ENCODE peak calls at places on chromosome 21, in five cellular contexts. One of them, this sample, is unnamed. For H3K9me3, the result is how much of the 10 kb centered on the place peaks cover.

GRCh38 chr21:27189870-27190269 is 223.0 kb upstream of the ADAMTS5 start:
- DNase-seq in tibial artery: no peak
- DNase-seq in CD4-positive, alpha-beta T cell: no peak
- DNase-seq in CD8-positive, alpha-beta memory T cell: no peak
- DNase-seq in IMR-90: no peak
- DNase-seq in this sample: no peak

GRCh38 chr21:36125513-36126121 is 9.3 kb upstream of the CBR3 start:
- DNase-seq in CD8-positive, alpha-beta memory T cell: peak
- DNase-seq in tibial artery: peak
- DNase-seq in CD4-positive, alpha-beta T cell: peak
- DNase-seq in IMR-90: peak
- DNase-seq in this sample: no peak

GRCh38 chr21:30340714-30341573 is 3.5 kb upstream of the KRTAP27-1 start:
- DNase-seq in tibial artery: peak
- DNase-seq in CD8-positive, alpha-beta memory T cell: peak
- DNase-seq in IMR-90: peak
- DNase-seq in CD4-positive, alpha-beta T cell: peak
- DNase-seq in this sample: no peak

GRCh38 chr21:35521293-35521692 is 472.2 kb upstream of the RUNX1 start:
- DNase-seq in IMR-90: no peak
- DNase-seq in tibial artery: no peak
- DNase-seq in CD4-positive, alpha-beta T cell: no peak
- DNase-seq in CD8-positive, alpha-beta memory T cell: no peak
- DNase-seq in this sample: no peak

GRCh38 chr21:28177008-28177603 is 815.6 kb downstream of the LTN1 start:
- DNase-seq in CD4-positive, alpha-beta T cell: no peak
- DNase-seq in CD8-positive, alpha-beta memory T cell: no peak
- DNase-seq in IMR-90: peak
- DNase-seq in tibial artery: no peak
- DNase-seq in this sample: no peak

GRCh38 chr21:42833439-42833815 is 45.9 kb downstream of the WDR4 start:
- DNase-seq in CD4-positive, alpha-beta T cell: peak
- DNase-seq in CD8-positive, alpha-beta memory T cell: peak
- DNase-seq in tibial artery: no peak
- DNase-seq in IMR-90: peak
- DNase-seq in this sample: no peak

GRCh38 chr21:36718951-36719501 is 20.1 kb downstream of the SIM2 start:
- DNase-seq in CD8-positive, alpha-beta memory T cell: no peak
- DNase-seq in CD4-positive, alpha-beta T cell: no peak
- DNase-seq in IMR-90: no peak
- DNase-seq in tibial artery: peak
- DNase-seq in this sample: no peak

GRCh38 chr21:16837319-16837718 is 675.5 kb upstream of the CXADR start:
- DNase-seq in IMR-90: peak
- DNase-seq in tibial artery: no peak
- DNase-seq in CD8-positive, alpha-beta memory T cell: no peak
- DNase-seq in CD4-positive, alpha-beta T cell: no peak
- DNase-seq in this sample: no peak

GRCh38 chr21:37224861-37225260 is 42.3 kb downstream of the VPS26C start:
- DNase-seq in CD8-positive, alpha-beta memory T cell: no peak
- DNase-seq in IMR-90: no peak
- DNase-seq in CD4-positive, alpha-beta T cell: no peak
- DNase-seq in tibial artery: no peak
- DNase-seq in this sample: no peak

GRCh38 chr21:41761211-41762181 is 5.4 kb downstream of the RIPK4 start:
- DNase-seq in CD8-positive, alpha-beta memory T cell: no peak
- DNase-seq in tibial artery: peak
- DNase-seq in CD4-positive, alpha-beta T cell: no peak
- DNase-seq in IMR-90: no peak
- DNase-seq in this sample: no peak

GRCh38 chr21:34034369-34035014 is 38.9 kb upstream of the MRPS6 start:
- DNase-seq in CD4-positive, alpha-beta T cell: no peak
- DNase-seq in CD8-positive, alpha-beta memory T cell: no peak
- DNase-seq in IMR-90: no peak
- DNase-seq in tibial artery: no peak
- DNase-seq in this sample: no peak

GRCh38 chr21:40472026-40472425 is 374.9 kb downstream of the DSCAM start:
- DNase-seq in IMR-90: no peak
- DNase-seq in tibial artery: no peak
- DNase-seq in CD8-positive, alpha-beta memory T cell: no peak
- DNase-seq in CD4-positive, alpha-beta T cell: no peak
- DNase-seq in this sample: no peak

GRCh38 chr21:34072145-34073031 is 990 bp upstream of the MRPS6 start:
- DNase-seq in tibial artery: peak
- DNase-seq in CD8-positive, alpha-beta memory T cell: peak
- DNase-seq in IMR-90: no peak
- DNase-seq in CD4-positive, alpha-beta T cell: no peak
- DNase-seq in this sample: peak

GRCh38 chr21:42358937-42359336 is 7.4 kb downstream of the TFF1 start:
- DNase-seq in CD8-positive, alpha-beta memory T cell: no peak
- DNase-seq in CD4-positive, alpha-beta T cell: no peak
- DNase-seq in tibial artery: no peak
- DNase-seq in IMR-90: no peak
- DNase-seq in this sample: no peak

GRCh38 chr21:35382696-35383095 is 333.6 kb upstream of the RUNX1 start:
- DNase-seq in IMR-90: no peak
- DNase-seq in tibial artery: no peak
- DNase-seq in CD8-positive, alpha-beta memory T cell: no peak
- DNase-seq in CD4-positive, alpha-beta T cell: no peak
- DNase-seq in this sample: no peak

GRCh38 chr21:14215971-14216621 is at the start of gene RBM11:
- DNase-seq in IMR-90: peak
- DNase-seq in tibial artery: peak
- DNase-seq in CD8-positive, alpha-beta memory T cell: peak
- DNase-seq in CD4-positive, alpha-beta T cell: peak
- DNase-seq in this sample: peak

GRCh38 chr21:42580076-42580792 is 66.6 kb downstream of the SLC37A1 start:
- DNase-seq in tibial artery: no peak
- DNase-seq in CD8-positive, alpha-beta memory T cell: no peak
- DNase-seq in CD4-positive, alpha-beta T cell: no peak
- DNase-seq in IMR-90: no peak
- DNase-seq in this sample: no peak

GRCh38 chr21:36135391-36136094 is 664 bp downstream of the CBR3 start:
- DNase-seq in IMR-90: peak
- DNase-seq in CD4-positive, alpha-beta T cell: peak
- DNase-seq in tibial artery: peak
- DNase-seq in CD8-positive, alpha-beta memory T cell: peak
- DNase-seq in this sample: peak

GRCh38 chr21:37435120-37435519 is 68.5 kb downstream of the DYRK1A start:
- DNase-seq in CD8-positive, alpha-beta memory T cell: peak
- DNase-seq in tibial artery: peak
- DNase-seq in IMR-90: peak
- DNase-seq in CD4-positive, alpha-beta T cell: no peak
- DNase-seq in this sample: no peak

GRCh38 chr21:37348664-37349063 is 17.9 kb upstream of the DYRK1A start:
- DNase-seq in CD4-positive, alpha-beta T cell: no peak
- DNase-seq in IMR-90: no peak
- DNase-seq in CD8-positive, alpha-beta memory T cell: no peak
- DNase-seq in tibial artery: no peak
- DNase-seq in this sample: no peak

GRCh38 chr21:41641821-41642368 is 125.0 kb downstream of the RIPK4 start:
- DNase-seq in IMR-90: peak
- DNase-seq in CD4-positive, alpha-beta T cell: no peak
- DNase-seq in CD8-positive, alpha-beta memory T cell: no peak
- DNase-seq in tibial artery: peak
- DNase-seq in this sample: no peak

GRCh38 chr21:42003051-42003461 is 7.1 kb downstream of the ZBTB21 start:
- DNase-seq in CD8-positive, alpha-beta memory T cell: no peak
- DNase-seq in tibial artery: no peak
- DNase-seq in CD4-positive, alpha-beta T cell: no peak
- DNase-seq in IMR-90: peak
- DNase-seq in this sample: no peak

GRCh38 chr21:42112223-42112622 is 41.1 kb downstream of the UMODL1 start:
- DNase-seq in CD8-positive, alpha-beta memory T cell: no peak
- DNase-seq in CD4-positive, alpha-beta T cell: no peak
- DNase-seq in IMR-90: no peak
- DNase-seq in tibial artery: no peak
- DNase-seq in this sample: no peak

GRCh38 chr21:34545079-34545884 is 33.3 kb upstream of the KCNE1 start:
- DNase-seq in CD4-positive, alpha-beta T cell: no peak
- DNase-seq in tibial artery: no peak
- DNase-seq in IMR-90: peak
- DNase-seq in CD8-positive, alpha-beta memory T cell: no peak
- DNase-seq in this sample: no peak

GRCh38 chr21:45818276-45818903 is 163.2 kb upstream of the COL6A1 start:
- DNase-seq in IMR-90: peak
- DNase-seq in CD4-positive, alpha-beta T cell: no peak
- DNase-seq in CD8-positive, alpha-beta memory T cell: no peak
- DNase-seq in tibial artery: no peak
- DNase-seq in this sample: no peak

GRCh38 chr21:45869121-45870007 is 112.2 kb upstream of the COL6A1 start:
- DNase-seq in CD8-positive, alpha-beta memory T cell: no peak
- DNase-seq in CD4-positive, alpha-beta T cell: no peak
- DNase-seq in tibial artery: no peak
- DNase-seq in IMR-90: peak
- DNase-seq in this sample: no peak

GRCh38 chr21:35559881-35560280 is 500.4 kb downstream of the SETD4 start:
- DNase-seq in tibial artery: no peak
- DNase-seq in CD4-positive, alpha-beta T cell: no peak
- DNase-seq in IMR-90: peak
- DNase-seq in CD8-positive, alpha-beta memory T cell: no peak
- DNase-seq in this sample: no peak

GRCh38 chr21:36104306-36105300 is 30.3 kb upstream of the CBR3 start:
- DNase-seq in CD8-positive, alpha-beta memory T cell: peak
- DNase-seq in IMR-90: peak
- DNase-seq in tibial artery: peak
- DNase-seq in CD4-positive, alpha-beta T cell: peak
- DNase-seq in this sample: peak

GRCh38 chr21:36747815-36748381 is 49.0 kb downstream of the SIM2 start:
- DNase-seq in CD4-positive, alpha-beta T cell: no peak
- DNase-seq in tibial artery: no peak
- DNase-seq in IMR-90: peak
- DNase-seq in CD8-positive, alpha-beta memory T cell: no peak
- DNase-seq in this sample: no peak

GRCh38 chr21:42381347-42381984 is 14.4 kb downstream of the TMPRSS3 start:
- DNase-seq in CD4-positive, alpha-beta T cell: peak
- DNase-seq in tibial artery: no peak
- DNase-seq in IMR-90: peak
- DNase-seq in CD8-positive, alpha-beta memory T cell: no peak
- DNase-seq in this sample: peak

GRCh38 chr21:34715518-34715917 is 46.7 kb downstream of the CLIC6 start:
- DNase-seq in IMR-90: no peak
- DNase-seq in CD4-positive, alpha-beta T cell: no peak
- DNase-seq in CD8-positive, alpha-beta memory T cell: no peak
- DNase-seq in tibial artery: no peak
- DNase-seq in this sample: no peak

GRCh38 chr21:46099476-46099875 is 1.6 kb downstream of the COL6A2 start:
- DNase-seq in CD4-positive, alpha-beta T cell: no peak
- DNase-seq in IMR-90: peak
- DNase-seq in tibial artery: peak
- DNase-seq in CD8-positive, alpha-beta memory T cell: no peak
- DNase-seq in this sample: no peak

GRCh38 chr21:45986316-45987051 is 4.9 kb downstream of the COL6A1 start:
- DNase-seq in IMR-90: no peak
- DNase-seq in CD8-positive, alpha-beta memory T cell: no peak
- DNase-seq in tibial artery: peak
- DNase-seq in CD4-positive, alpha-beta T cell: no peak
- DNase-seq in this sample: no peak

GRCh38 chr21:46125846-46126301 is 28.0 kb downstream of the COL6A2 start:
- DNase-seq in CD8-positive, alpha-beta memory T cell: no peak
- DNase-seq in tibial artery: peak
- DNase-seq in IMR-90: no peak
- DNase-seq in CD4-positive, alpha-beta T cell: no peak
- DNase-seq in this sample: no peak

GRCh38 chr21:36966066-36966845 is at the start of gene HLCS:
- DNase-seq in IMR-90: peak
- DNase-seq in CD4-positive, alpha-beta T cell: peak
- DNase-seq in tibial artery: peak
- DNase-seq in CD8-positive, alpha-beta memory T cell: peak
- DNase-seq in this sample: peak

GRCh38 chr21:46124926-46125845 is 27.3 kb downstream of the COL6A2 start:
- DNase-seq in tibial artery: peak
- DNase-seq in CD8-positive, alpha-beta memory T cell: no peak
- DNase-seq in CD4-positive, alpha-beta T cell: no peak
- DNase-seq in IMR-90: no peak
- DNase-seq in this sample: peak

GRCh38 chr21:26743524-26743923 is 101.7 kb downstream of the ADAMTS1 start:
- DNase-seq in CD4-positive, alpha-beta T cell: no peak
- DNase-seq in CD8-positive, alpha-beta memory T cell: no peak
- DNase-seq in tibial artery: no peak
- DNase-seq in IMR-90: no peak
- DNase-seq in this sample: no peak

GRCh38 chr21:23695449-23695848 is 1911.8 kb downstream of the MRPL39 start:
- DNase-seq in tibial artery: no peak
- DNase-seq in IMR-90: no peak
- DNase-seq in CD4-positive, alpha-beta T cell: no peak
- DNase-seq in CD8-positive, alpha-beta memory T cell: no peak
- DNase-seq in this sample: no peak

GRCh38 chr21:23699402-23699801 is 1907.9 kb downstream of the MRPL39 start:
- DNase-seq in CD4-positive, alpha-beta T cell: no peak
- DNase-seq in tibial artery: no peak
- DNase-seq in CD8-positive, alpha-beta memory T cell: no peak
- DNase-seq in IMR-90: no peak
- DNase-seq in this sample: no peak

DNA sequence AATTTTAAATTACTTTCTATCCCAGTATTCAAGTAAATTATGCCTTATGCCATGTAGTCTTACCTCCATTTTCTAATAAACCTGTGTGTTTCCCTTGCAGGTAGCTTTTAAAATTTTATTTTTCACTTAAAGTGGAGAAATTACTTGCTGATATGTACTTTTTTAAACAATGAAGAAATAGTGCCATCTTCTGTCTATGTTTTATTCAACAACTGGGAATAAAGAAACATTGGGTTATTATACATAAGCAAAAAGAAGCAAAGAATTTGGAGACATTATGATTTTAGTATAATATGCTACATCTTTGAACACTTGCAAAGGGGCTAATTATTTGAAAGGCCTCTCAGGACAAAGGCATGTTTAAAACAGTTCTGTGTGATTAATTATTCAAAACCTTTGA is 1912.9 kb downstream of the MRPL39 start:
- DNase-seq in CD8-positive, alpha-beta memory T cell: no peak
- DNase-seq in IMR-90: no peak
- DNase-seq in CD4-positive, alpha-beta T cell: no peak
- DNase-seq in tibial artery: no peak
- DNase-seq in this sample: no peak
- H3K9me3 ChIP-seq in CD8-positive, alpha-beta memory T cell: under half
- H3K9me3 ChIP-seq in IMR-90: under half
- H3K9me3 ChIP-seq in CD4-positive, alpha-beta T cell: under half
- H3K9me3 ChIP-seq in tibial artery: under half
- H3K9me3 ChIP-seq in this sample: under half

GRCh38 chr21:44735821-44736220 is 24.4 kb upstream of the TSPEAR start:
- DNase-seq in CD8-positive, alpha-beta memory T cell: no peak
- DNase-seq in tibial artery: no peak
- DNase-seq in IMR-90: no peak
- DNase-seq in CD4-positive, alpha-beta T cell: no peak
- DNase-seq in this sample: no peak
- H3K9me3 ChIP-seq in CD8-positive, alpha-beta memory T cell: under half
- H3K9me3 ChIP-seq in tibial artery: under half
- H3K9me3 ChIP-seq in IMR-90: under half
- H3K9me3 ChIP-seq in CD4-positive, alpha-beta T cell: under half
- H3K9me3 ChIP-seq in this sample: under half

GRCh38 chr21:19695796-19696195 is 1292.2 kb upstream of the TMPRSS15 start:
- DNase-seq in CD4-positive, alpha-beta T cell: no peak
- DNase-seq in tibial artery: no peak
- DNase-seq in CD8-positive, alpha-beta memory T cell: no peak
- DNase-seq in IMR-90: no peak
- DNase-seq in this sample: no peak
- H3K9me3 ChIP-seq in CD4-positive, alpha-beta T cell: under half
- H3K9me3 ChIP-seq in tibial artery: under half
- H3K9me3 ChIP-seq in CD8-positive, alpha-beta memory T cell: under half
- H3K9me3 ChIP-seq in IMR-90: under half
- H3K9me3 ChIP-seq in this sample: under half

GRCh38 chr21:38814126-38815059 is 8.7 kb downstream of the ETS2 start:
- DNase-seq in tibial artery: no peak
- DNase-seq in CD8-positive, alpha-beta memory T cell: no peak
- DNase-seq in IMR-90: no peak
- DNase-seq in CD4-positive, alpha-beta T cell: no peak
- DNase-seq in this sample: no peak
- H3K9me3 ChIP-seq in tibial artery: under half
- H3K9me3 ChIP-seq in CD8-positive, alpha-beta memory T cell: under half
- H3K9me3 ChIP-seq in IMR-90: under half
- H3K9me3 ChIP-seq in CD4-positive, alpha-beta T cell: under half
- H3K9me3 ChIP-seq in this sample: under half

This sample was measured in T-helper 17 cell.